ENCODE peak calls at places on chromosome 7, in ten cellular contexts. T is tibial artery, O is SK-N-SH, L is LNCaP clone FGC, G is AG04450, F is mesothelial cell of epicardium, N is PC-3, Y is ovary, M is endothelial cell, Z is AG04449. S is an unnamed sample.

GRCh38 chr7:47936323-47936722 is 11.9 kb downstream of the PKD1L1 start:
- DNase-seq in T (no peak), O (no peak), L (no peak), G (no peak), F (no peak), N (no peak), Y (no peak), M (no peak), Z (no peak), S (no peak)

GRCh38 chr7:99362801-99363200 is 11.7 kb upstream of the ARPC1B start:
- DNase-seq in T (no peak), O (no peak), L (no peak), G (peak), F (no peak), N (no peak), Y (no peak), M (no peak), Z (peak), S (no peak)

GRCh38 chr7:80540841-80541240 is 29.0 kb upstream of the GNAT3 start:
- DNase-seq in T (no peak), O (no peak), L (no peak), G (no peak), F (no peak), N (no peak), Y (no peak), M (no peak), Z (no peak), S (no peak)

GRCh38 chr7:11261470-11261869 is 287.8 kb downstream of the PHF14 start:
- DNase-seq in T (no peak), O (peak), L (peak), G (no peak), F (no peak), N (peak), Y (no peak), M (no peak), Z (no peak), S (no peak)

GRCh38 chr7:29987821-29988317 is 1.7 kb downstream of the SCRN1 start:
- DNase-seq in T (no peak), O (peak), L (peak), G (peak), F (peak), N (peak), Y (peak), M (no peak), Z (peak), S (no peak)

GRCh38 chr7:26584964-26585650 is 279.3 kb downstream of the SKAP2 start:
- DNase-seq in T (no peak), O (no peak), L (peak), G (no peak), F (no peak), N (peak), Y (no peak), M (no peak), Z (no peak), S (no peak)

GRCh38 chr7:97430001-97430400 is 301.9 kb upstream of the TAC1 start:
- DNase-seq in T (no peak), O (no peak), L (no peak), G (no peak), F (no peak), N (no peak), Y (no peak), M (no peak), Z (no peak), S (no peak)

GRCh38 chr7:27576360-27576944 is 86.2 kb downstream of the HIBADH start:
- DNase-seq in T (no peak), O (peak), L (peak), G (peak), F (no peak), N (peak), Y (no peak), M (peak), Z (no peak), S (no peak)

GRCh38 chr7:23418046-23418445 is 52.2 kb downstream of the IGF2BP3 start:
- DNase-seq in T (no peak), O (no peak), L (no peak), G (no peak), F (no peak), N (peak), Y (no peak), M (no peak), Z (no peak), S (no peak)

GRCh38 chr7:80284848-80285247 is 150.2 kb downstream of the GNAI1 start:
- DNase-seq in T (no peak), O (peak), L (no peak), G (peak), F (no peak), N (peak), Y (no peak), M (no peak), Z (peak), S (no peak)

GRCh38 chr7:37448637-37449331 is at the start of gene ELMO1:
- DNase-seq in T (peak), O (peak), L (peak), G (no peak), F (peak), N (peak), Y (peak), M (peak), Z (no peak), S (peak)

GRCh38 chr7:15862016-15862780 is 175.7 kb upstream of the MEOX2 start:
- DNase-seq in T (no peak), O (no peak), L (no peak), G (no peak), F (no peak), N (no peak), Y (no peak), M (no peak), Z (no peak), S (no peak)

GRCh38 chr7:27771111-27771510 is 31.1 kb downstream of the TAX1BP1 start:
- DNase-seq in T (no peak), O (no peak), L (no peak), G (no peak), F (no peak), N (peak), Y (no peak), M (no peak), Z (no peak), S (no peak)

GRCh38 chr7:26508481-26508880 is 216.8 kb downstream of the SNX10 start:
- DNase-seq in T (no peak), O (no peak), L (no peak), G (no peak), F (no peak), N (peak), Y (no peak), M (no peak), Z (no peak), S (no peak)

GRCh38 chr7:56479136-56479535 is 362.9 kb upstream of the NUPR2 start:
- DNase-seq in T (no peak), O (no peak), L (no peak), G (no peak), F (no peak), N (no peak), Y (no peak), M (no peak), Z (no peak), S (no peak)

GRCh38 chr7:104800307-104800706 is 213.7 kb upstream of the KMT2E start:
- DNase-seq in T (no peak), O (no peak), L (no peak), G (no peak), F (no peak), N (no peak), Y (no peak), M (no peak), Z (no peak), S (no peak)

GRCh38 chr7:64907641-64908326 is 4.7 kb downstream of the ZNF273 start:
- DNase-seq in T (no peak), O (peak), L (no peak), G (no peak), F (no peak), N (no peak), Y (no peak), M (no peak), Z (no peak), S (no peak)

GRCh38 chr7:156466262-156466661 is 174.3 kb upstream of the RNF32 start:
- DNase-seq in T (no peak), O (no peak), L (no peak), G (no peak), F (no peak), N (no peak), Y (no peak), M (no peak), Z (no peak), S (no peak)

GRCh38 chr7:76509931-76510877 is at the start of gene UPK3B:
- DNase-seq in T (peak), O (peak), L (no peak), G (no peak), F (peak), N (peak), Y (no peak), M (no peak), Z (no peak), S (no peak)

GRCh38 chr7:76514926-76515325 is 4.6 kb downstream of the UPK3B start:
- DNase-seq in T (peak), O (peak), L (no peak), G (no peak), F (no peak), N (no peak), Y (no peak), M (no peak), Z (no peak), S (no peak)

GRCh38 chr7:76513817-76514799 is 3.8 kb downstream of the UPK3B start:
- DNase-seq in T (peak), O (no peak), L (no peak), G (no peak), F (no peak), N (no peak), Y (peak), M (no peak), Z (no peak), S (no peak)

GRCh38 chr7:76515999-76516443 is 5.7 kb downstream of the UPK3B start:
- DNase-seq in T (no peak), O (peak), L (no peak), G (no peak), F (no peak), N (peak), Y (no peak), M (peak), Z (no peak), S (no peak)

GRCh38 chr7:76512941-76513816 is 2.8 kb downstream of the UPK3B start:
- DNase-seq in T (peak), O (peak), L (no peak), G (no peak), F (no peak), N (peak), Y (peak), M (peak), Z (no peak), S (no peak)
- TF ChIP-seq CTCF in T (no peak), O (peak), L (peak), G (peak), F (peak), N (peak), Y (no peak), M (peak), Z (peak), S (peak)

GRCh38 chr7:108001759-108002725 is 919 bp downstream of the LAMB1 start:
- DNase-seq in T (no peak), O (peak), L (no peak), G (no peak), F (no peak), N (no peak), Y (peak), M (peak), Z (no peak), S (peak)

GRCh38 chr7:108003591-108003935 is 602 bp upstream of the LAMB1 start:
- DNase-seq in T (no peak), O (no peak), L (no peak), G (no peak), F (no peak), N (no peak), Y (no peak), M (no peak), Z (no peak), S (no peak)

GRCh38 chr7:108004220-108005142 is 1.5 kb upstream of the LAMB1 start:
- DNase-seq in T (no peak), O (no peak), L (no peak), G (no peak), F (no peak), N (peak), Y (no peak), M (no peak), Z (no peak), S (peak)

GRCh38 chr7:108000875-108001758 is 1.8 kb downstream of the LAMB1 start:
- DNase-seq in T (peak), O (peak), L (no peak), G (no peak), F (no peak), N (peak), Y (peak), M (peak), Z (no peak), S (peak)

GRCh38 chr7:108002726-108003590 is at the start of gene LAMB1:
- DNase-seq in T (peak), O (peak), L (no peak), G (no peak), F (peak), N (peak), Y (peak), M (peak), Z (no peak), S (peak)
- TF ChIP-seq CTCF in T (no peak), O (no peak), L (no peak), G (no peak), F (no peak), N (no peak), Y (no peak), M (no peak), Z (no peak), S (no peak)

DNA sequence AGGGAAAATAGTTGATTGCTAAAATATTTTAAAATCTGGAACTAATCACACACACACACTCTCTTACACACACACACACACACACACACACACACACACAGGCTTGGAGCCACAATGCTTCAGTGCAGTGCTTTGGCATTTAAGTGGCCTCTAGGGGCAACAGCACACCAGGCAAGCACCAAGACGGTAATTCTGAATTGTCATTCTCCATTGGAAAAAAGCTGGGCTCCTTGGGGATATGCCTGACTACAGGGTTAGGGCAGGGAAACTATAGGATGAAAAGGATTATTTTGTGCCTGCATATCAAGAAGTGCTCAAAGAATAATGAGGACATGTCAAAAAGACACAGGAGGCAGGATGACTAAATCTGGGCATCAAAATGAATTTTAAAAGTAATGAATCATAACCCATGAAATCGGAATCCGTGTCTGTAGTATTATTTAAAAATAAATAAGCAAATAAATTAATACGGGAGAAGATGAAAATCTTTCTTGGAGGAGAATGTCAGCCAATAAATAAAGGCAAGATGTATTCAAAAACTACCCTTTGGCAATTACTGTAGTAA is 30.4 kb upstream of the DDC start:
- DNase-seq in T (no peak), O (peak), L (no peak), G (peak), F (no peak), N (peak), Y (no peak), M (peak), Z (no peak), S (no peak)
- TF ChIP-seq CTCF in T (peak), O (peak), L (peak), G (peak), F (no peak), N (peak), Y (no peak), M (no peak), Z (peak), S (peak)

DNA sequence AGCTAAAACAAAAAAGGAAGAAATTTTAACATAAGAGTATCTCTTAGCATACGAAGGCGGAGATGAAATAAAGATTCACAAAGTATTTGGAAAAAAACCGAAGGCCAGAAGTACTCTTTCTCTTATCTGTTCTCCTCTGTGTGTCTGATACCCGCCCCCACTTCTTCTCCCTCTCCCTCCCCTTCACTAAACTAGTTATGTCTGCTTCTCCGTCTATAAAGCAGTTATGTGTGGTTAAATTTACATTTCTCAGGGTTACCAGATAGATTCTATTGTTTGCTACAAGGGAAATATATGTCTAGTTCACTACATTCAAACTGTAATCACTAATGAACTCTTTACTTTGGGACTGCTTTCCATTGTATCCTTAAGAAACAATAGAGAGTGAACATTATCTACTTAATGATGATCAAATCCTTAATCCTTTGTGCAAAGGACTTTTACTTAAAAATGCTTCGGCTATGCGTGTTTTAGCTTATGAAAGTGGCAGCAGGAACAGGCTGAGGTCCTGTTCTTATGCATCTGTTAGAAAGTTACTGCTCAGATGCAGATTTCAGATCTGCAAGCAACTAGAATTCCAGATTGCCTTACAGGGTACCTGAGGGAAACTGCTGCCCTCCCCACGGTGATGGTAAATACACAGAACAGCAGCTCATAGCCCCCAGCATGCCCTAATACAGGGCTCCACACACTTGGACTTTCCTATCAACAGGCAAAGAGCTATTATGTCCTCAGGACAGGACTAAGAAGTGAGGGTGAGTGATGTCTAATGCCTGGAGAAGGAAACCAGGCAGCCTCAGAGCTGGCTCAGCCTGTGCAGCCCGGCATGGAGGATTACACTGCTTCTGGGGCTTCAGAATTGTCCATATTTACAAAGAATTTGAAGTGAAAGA is 273.3 kb downstream of the FZD1 start:
- DNase-seq in T (no peak), O (no peak), L (no peak), G (no peak), F (no peak), N (no peak), Y (no peak), M (no peak), Z (no peak), S (no peak)
- TF ChIP-seq CTCF in T (no peak), O (no peak), L (no peak), G (no peak), F (no peak), N (no peak), Y (no peak), M (no peak), Z (no peak), S (no peak)

DNA sequence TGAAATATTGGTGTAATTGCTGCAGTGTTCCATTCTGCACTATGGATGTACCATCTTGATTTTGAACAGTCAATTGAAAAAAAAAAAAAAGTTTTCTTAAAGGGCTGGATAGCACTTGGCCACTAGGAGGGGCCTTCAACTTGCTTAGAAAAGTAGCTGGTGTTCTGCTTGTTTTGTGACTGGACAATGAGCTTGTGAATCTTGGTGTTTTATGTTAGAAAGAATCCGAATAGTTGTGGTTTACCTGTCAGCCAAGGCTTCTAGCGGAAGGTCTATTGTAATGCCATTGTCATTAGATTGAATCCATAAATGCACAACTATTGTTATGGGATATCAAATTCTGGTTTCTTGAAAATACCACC is 77.1 kb downstream of the BMPER start:
- DNase-seq in T (no peak), O (no peak), L (peak), G (no peak), F (no peak), N (peak), Y (no peak), M (no peak), Z (no peak), S (no peak)
- TF ChIP-seq CTCF in T (no peak), O (peak), L (peak), G (peak), F (peak), N (peak), Y (no peak), M (peak), Z (peak), S (peak)

GRCh38 chr7:51357821-51358220 is 41.2 kb upstream of the COBL start:
- DNase-seq in T (no peak), O (no peak), L (no peak), G (no peak), F (no peak), N (no peak), Y (no peak), M (no peak), Z (no peak), S (no peak)
- TF ChIP-seq CTCF in T (no peak), O (no peak), L (peak), G (no peak), F (no peak), N (peak), Y (no peak), M (no peak), Z (no peak), S (no peak)

GRCh38 chr7:55072251-55072650 is 53.4 kb downstream of the EGFR start:
- DNase-seq in T (no peak), O (no peak), L (no peak), G (no peak), F (no peak), N (no peak), Y (no peak), M (no peak), Z (no peak), S (no peak)
- TF ChIP-seq CTCF in T (no peak), O (no peak), L (no peak), G (no peak), F (no peak), N (no peak), Y (no peak), M (no peak), Z (no peak), S (no peak)

DNA sequence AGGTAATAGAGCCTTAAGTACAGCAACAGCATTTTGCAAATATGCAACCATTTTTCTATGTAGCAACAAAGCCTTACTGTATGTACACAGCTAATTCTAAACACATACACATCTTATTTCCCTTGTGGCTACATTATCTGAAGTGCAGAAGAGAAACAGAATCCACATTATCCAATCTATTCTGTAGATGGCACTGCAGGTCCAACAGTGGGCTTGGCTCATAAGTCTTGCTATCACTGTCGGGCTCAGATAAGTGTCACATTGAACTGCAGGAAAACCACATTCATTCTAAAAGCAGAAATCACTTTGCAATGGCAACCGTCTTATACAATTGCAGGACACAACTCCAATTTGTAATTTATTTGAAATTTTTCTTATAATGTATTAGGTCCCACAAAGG is 109.8 kb upstream of the NOBOX start:
- DNase-seq in T (no peak), O (no peak), L (no peak), G (no peak), F (no peak), N (peak), Y (no peak), M (peak), Z (no peak), S (no peak)
- TF ChIP-seq CTCF in T (peak), O (peak), L (peak), G (no peak), F (no peak), N (peak), Y (no peak), M (no peak), Z (no peak), S (peak)

GRCh38 chr7:68063171-68063570 is 1066.5 kb downstream of the TYW1 start:
- DNase-seq in T (no peak), O (peak), L (no peak), G (no peak), F (no peak), N (no peak), Y (no peak), M (no peak), Z (no peak), S (no peak)
- TF ChIP-seq CTCF in T (peak), O (peak), L (peak), G (no peak), F (peak), N (peak), Y (no peak), M (no peak), Z (peak), S (peak)